ENCODE peak calls at places on chromosomes 11 and 22, in four cellular contexts. Q, K, X and G are unnamed samples. For H3K4me1, the result is how much of the 10 kb centered on the place peaks cover.

GRCh38 chr22:46967445-46968358 is 205.3 kb downstream of the TBC1D22A start:
- DNase-seq in Q (peak), K (no peak), X (no peak), G (no peak)

GRCh38 chr11:97454988-97455387 is 1065.2 kb downstream of the JRKL start:
- DNase-seq in Q (no peak), K (no peak), X (peak), G (no peak)

GRCh38 chr11:28878025-28878424 is 769.8 kb downstream of the METTL15 start:
- DNase-seq in Q (no peak), K (no peak), X (no peak), G (no peak)

GRCh38 chr22:38732251-38732815 is 23.5 kb downstream of the SUN2 start:
- DNase-seq in Q (no peak), K (peak), X (no peak), G (no peak)

GRCh38 chr22:33710326-33710725 is 209.9 kb downstream of the LARGE1 start:
- DNase-seq in Q (no peak), K (no peak), X (no peak), G (no peak)

GRCh38 chr22:24429411-24430365 is 2.3 kb downstream of the ADORA2A start:
- DNase-seq in Q (peak), K (peak), X (no peak), G (peak)

GRCh38 chr22:43901976-43902643 is 10.3 kb upstream of the PNPLA5 start:
- DNase-seq in Q (no peak), K (no peak), X (no peak), G (no peak)

GRCh38 chr11:1829039-1829820 is 5.6 kb upstream of the SYT8 start:
- DNase-seq in Q (no peak), K (peak), X (no peak), G (no peak)

GRCh38 chr11:12864316-12865156 is 144.6 kb upstream of the RASSF10 start:
- DNase-seq in Q (no peak), K (no peak), X (no peak), G (no peak)

GRCh38 chr11:63274776-63275175 is 31.4 kb upstream of the SLC22A25 start:
- DNase-seq in Q (no peak), K (no peak), X (peak), G (no peak)

GRCh38 chr11:115226556-115226955 is 277.7 kb downstream of the CADM1 start:
- DNase-seq in Q (no peak), K (no peak), X (peak), G (no peak)

GRCh38 chr11:129280027-129280811 is 88.1 kb upstream of the ARHGAP32 start:
- DNase-seq in Q (no peak), K (no peak), X (peak), G (no peak)

GRCh38 chr11:125410091-125410490 is 86.0 kb downstream of the FEZ1 start:
- DNase-seq in Q (no peak), K (no peak), X (no peak), G (no peak)

GRCh38 chr22:33242078-33242477 is 183.9 kb upstream of the SYN3 start:
- DNase-seq in Q (no peak), K (no peak), X (no peak), G (no peak)

GRCh38 chr11:124238512-124238911 is 2.4 kb upstream of the OR8G1 start:
- DNase-seq in Q (no peak), K (no peak), X (no peak), G (no peak)

GRCh38 chr11:65150513-65151271 is 16.4 kb upstream of the SYVN1 start:
- DNase-seq in Q (no peak), K (peak), X (peak), G (no peak)

GRCh38 chr22:42437488-42438292 is 5.5 kb upstream of the NFAM1 start:
- DNase-seq in Q (peak), K (peak), X (peak), G (peak)

GRCh38 chr22:33431300-33431699 is 373.1 kb upstream of the SYN3 start:
- DNase-seq in Q (no peak), K (no peak), X (no peak), G (no peak)

GRCh38 chr11:5705688-5706087 is 16.1 kb downstream of the TRIM22 start:
- DNase-seq in Q (no peak), K (no peak), X (no peak), G (no peak)

GRCh38 chr22:19745155-19746133 is 15.1 kb upstream of the TBX1 start:
- DNase-seq in Q (no peak), K (no peak), X (no peak), G (no peak)

GRCh38 chr11:43516316-43516820 is 157.6 kb downstream of the TTC17 start:
- DNase-seq in Q (no peak), K (no peak), X (no peak), G (no peak)

GRCh38 chr11:69601346-69601975 is 39.5 kb upstream of the CCND1 start:
- DNase-seq in Q (no peak), K (no peak), X (peak), G (no peak)

GRCh38 chr11:125128450-125128849 is 17.0 kb upstream of the TMEM218 start:
- DNase-seq in Q (no peak), K (no peak), X (no peak), G (no peak)

DNA sequence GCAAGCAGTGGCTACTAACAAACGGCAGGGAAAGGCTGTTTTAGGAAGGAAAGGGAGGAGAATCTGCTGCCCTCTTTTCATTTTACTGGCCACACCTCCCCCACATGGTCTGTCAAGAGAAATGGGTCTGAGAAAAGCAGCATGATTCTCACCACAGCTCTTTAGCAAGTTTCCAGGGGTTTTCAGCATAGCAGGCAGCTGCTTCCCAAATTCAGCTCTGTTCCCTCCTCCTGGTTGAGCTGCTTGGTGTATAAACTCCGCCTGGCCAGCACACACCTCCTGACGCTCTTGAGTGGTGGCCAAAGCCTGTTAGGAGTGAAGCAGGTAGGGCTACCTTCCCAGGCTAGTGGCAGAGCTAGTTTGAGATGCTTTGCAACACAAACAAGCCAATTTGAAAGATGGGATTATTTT is 438.5 kb upstream of the CCDC90B start:
- DNase-seq in Q (no peak), K (peak), X (no peak), G (no peak)
- H3K4me3 ChIP-seq in Q (no peak), K (peak), X (no peak), G (no peak)

GRCh38 chr11:67282876-67283371 is 6.2 kb upstream of the ANKRD13D start:
- DNase-seq in Q (peak), K (peak), X (no peak), G (no peak)

GRCh38 chr11:67280791-67281551 is 8.1 kb upstream of the ANKRD13D start:
- DNase-seq in Q (peak), K (peak), X (no peak), G (no peak)

GRCh38 chr11:67282155-67282875 is 6.8 kb upstream of the ANKRD13D start:
- DNase-seq in Q (peak), K (peak), X (no peak), G (no peak)

GRCh38 chr11:67280341-67280790 is 8.7 kb upstream of the ANKRD13D start:
- DNase-seq in Q (peak), K (no peak), X (no peak), G (no peak)

GRCh38 chr11:67281552-67282150 is 7.5 kb upstream of the ANKRD13D start:
- DNase-seq in Q (peak), K (no peak), X (no peak), G (no peak)
- H3K4me1 ChIP-seq in Q (half or more), K (under half), X (under half), G (half or more)

DNA sequence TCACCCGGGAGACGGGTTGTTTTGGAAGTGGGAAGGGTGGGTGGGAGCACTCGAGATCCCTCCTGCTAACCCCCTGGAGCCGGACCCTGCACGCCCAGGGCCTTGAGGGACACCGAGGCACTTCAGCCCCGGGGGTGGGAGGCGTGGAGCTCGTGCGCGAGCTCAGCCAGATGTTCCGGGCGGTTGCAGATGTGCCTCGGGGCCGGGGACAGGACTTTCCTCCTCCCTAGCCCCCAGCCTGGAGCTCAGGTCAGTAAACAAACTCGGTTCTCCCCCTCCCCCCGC is 3.3 kb upstream of the WNT11 start:
- DNase-seq in Q (no peak), K (no peak), X (no peak), G (no peak)
- H3K4me3 ChIP-seq in Q (peak), K (peak), X (peak), G (no peak)

GRCh38 chr11:76617553-76618265 is 52.8 kb downstream of the LRRC32 start:
- DNase-seq in Q (no peak), K (no peak), X (no peak), G (no peak)

GRCh38 chr11:76614471-76615183 is 55.9 kb downstream of the LRRC32 start:
- DNase-seq in Q (peak), K (no peak), X (no peak), G (no peak)

GRCh38 chr11:76616676-76617552 is 53.6 kb downstream of the LRRC32 start:
- DNase-seq in Q (no peak), K (no peak), X (no peak), G (no peak)

GRCh38 chr11:76613901-76614300 is 56.6 kb downstream of the LRRC32 start:
- DNase-seq in Q (no peak), K (no peak), X (no peak), G (no peak)

GRCh38 chr11:76615950-76616349 is 54.6 kb downstream of the LRRC32 start:
- DNase-seq in Q (peak), K (no peak), X (no peak), G (no peak)
- H3K4me1 ChIP-seq in Q (under half), K (under half), X (under half), G (under half)

DNA sequence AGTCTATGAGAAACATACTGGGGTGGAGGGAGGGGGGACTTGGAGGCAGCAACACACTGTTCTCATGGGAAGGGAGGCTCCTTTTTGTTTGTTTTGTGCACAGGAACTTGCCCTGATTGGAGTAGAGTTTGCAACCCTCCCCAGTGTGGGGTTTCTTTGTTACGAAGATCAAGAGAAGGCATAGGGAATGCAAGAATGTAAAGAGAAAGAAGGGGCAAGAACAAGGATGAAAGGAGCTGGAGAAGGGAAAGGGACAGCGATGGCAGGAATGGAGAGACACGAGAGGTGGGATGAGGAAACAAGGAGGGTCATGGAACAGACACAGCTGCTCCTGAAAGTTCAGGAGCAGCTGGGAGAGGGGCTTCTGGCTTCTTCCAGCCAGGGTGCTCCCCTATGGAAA is 611.7 kb downstream of the NTM start:
- DNase-seq in Q (no peak), K (no peak), X (no peak), G (no peak)
- H3K4me3 ChIP-seq in Q (no peak), K (no peak), X (no peak), G (no peak)

GRCh38 chr11:20762112-20762511 is 92.7 kb downstream of the NELL1 start:
- DNase-seq in Q (no peak), K (no peak), X (no peak), G (no peak)

GRCh38 chr11:20759541-20759940 is 90.2 kb downstream of the NELL1 start:
- DNase-seq in Q (no peak), K (no peak), X (no peak), G (no peak)

GRCh38 chr11:20762980-20763379 is 93.6 kb downstream of the NELL1 start:
- DNase-seq in Q (no peak), K (no peak), X (no peak), G (no peak)
- H3K4me1 ChIP-seq in Q (under half), K (under half), X (under half), G (under half)